ENCODE peak calls at places on chromosome 15, in seven cellular contexts. G, J, F, D, O, K and A are unnamed samples.
A peak's percentile ranks its signal among the peaks of the same experiment; 100 is the strongest.

GRCh38 chr15:66704783-66705113 is 2.7 kb downstream of the SMAD6 start:
- DNase-seq in O (no peak), D (no peak), J (no peak), G (no peak), F (no peak), K (no peak), A (no peak)

GRCh38 chr15:89177116-89177515 is 44.3 kb downstream of the RLBP1 start:
- DNase-seq in F (no peak), O (no peak), J (no peak), D (no peak), G (no peak), K (no peak), A (no peak)

GRCh38 chr15:68315035-68315434 is 37.5 kb downstream of the FEM1B start:
- DNase-seq in D (no peak), G (no peak), F (no peak), J (no peak), O (no peak), K (no peak), A (no peak)

GRCh38 chr15:101641894-101642293 is 10.3 kb downstream of the TM2D3 start:
- DNase-seq in G (no peak), K (no peak), J (no peak), O (peak; percentile 42), D (peak; percentile 17), F (no peak), A (no peak)

GRCh38 chr15:70345251-70346019 is 247.7 kb upstream of the TLE3 start:
- DNase-seq in G (no peak), J (no peak), D (no peak), K (no peak), O (no peak), F (no peak), A (no peak)

GRCh38 chr15:80861776-80862175 is 82.6 kb downstream of the CEMIP start:
- DNase-seq in F (no peak), J (no peak), K (no peak), G (no peak), O (no peak), D (peak; percentile 76), A (peak; percentile 70)

GRCh38 chr15:45091581-45091980 is 22.4 kb downstream of the DUOX2 start:
- DNase-seq in F (no peak), K (no peak), J (no peak), D (no peak), O (no peak), G (no peak), A (no peak)

GRCh38 chr15:90761629-90762028 is 44.5 kb downstream of the BLM start:
- DNase-seq in J (no peak), F (no peak), G (no peak), O (no peak), K (no peak), D (no peak), A (no peak)

GRCh38 chr15:90603893-90604292 is 74.2 kb downstream of the CRTC3 start:
- DNase-seq in O (peak; percentile 41), K (no peak), D (peak; percentile 42), J (no peak), G (no peak), F (no peak), A (peak; percentile 52)

GRCh38 chr15:96359772-96360498 is 29.4 kb downstream of the NR2F2 start:
- DNase-seq in O (peak; percentile 71), K (peak; percentile 55), G (peak; percentile 32), F (no peak), J (no peak), D (no peak), A (peak; percentile 61)

GRCh38 chr15:38002883-38003477 is 68.5 kb downstream of the TMCO5A start:
- DNase-seq in G (peak; percentile 83), J (peak; percentile 39), K (peak; percentile 67), F (peak; percentile 18), D (peak; percentile 75), O (peak; percentile 81), A (peak; percentile 88)

GRCh38 chr15:39579487-39580116 is 1.3 kb upstream of the THBS1 start:
- DNase-seq in J (peak; percentile 90), O (peak; percentile 98), F (peak; percentile 21), G (peak; percentile 90), K (peak; percentile 92), D (peak; percentile 90), A (peak; percentile 91)

GRCh38 chr15:93141373-93141790 is 52.4 kb upstream of the RGMA start:
- DNase-seq in K (no peak), G (no peak), D (no peak), O (no peak), F (no peak), J (no peak), A (no peak)

GRCh38 chr15:101024111-101024695 is 105.0 kb downstream of the LRRK1 start:
- DNase-seq in O (peak; percentile 30), D (no peak), J (peak; percentile 72), F (no peak), G (peak; percentile 90), K (no peak), A (peak; percentile 71)

GRCh38 chr15:76059320-76060097 is at the start of gene TMEM266:
- DNase-seq in O (peak; percentile 15), K (peak; percentile 69), J (no peak), D (peak; percentile 22), F (peak; percentile 47), G (peak; percentile 13), A (no peak)

GRCh38 chr15:63234479-63234878 is 42.9 kb upstream of the APH1B start:
- DNase-seq in F (no peak), J (no peak), D (peak; percentile 41), G (peak; percentile 76), K (peak; percentile 65), O (peak; percentile 69), A (peak; percentile 79)